ENCODE peak calls at places on chromosomes 12 and 14, in nine cellular contexts. E, N, D, R, L, T, X, F and Z are unnamed samples.

GRCh38 chr14:64845878-64846277 is 33.8 kb downstream of the SPTB start:
- DNase-seq in L (no peak), R (peak), D (no peak), N (no peak), F (no peak), T (peak), E (no peak), X (peak), Z (no peak)

GRCh38 chr14:65131176-65131765 is 29.0 kb upstream of the MAX start:
- DNase-seq in L (no peak), R (peak), D (no peak), T (peak), E (no peak), F (no peak), N (no peak), X (peak), Z (no peak)

GRCh38 chr14:89155491-89155890 is 261.5 kb downstream of the FOXN3 start:
- DNase-seq in N (no peak), R (no peak), L (no peak), F (no peak), T (no peak), D (no peak), E (no peak), X (no peak), Z (no peak)

GRCh38 chr14:58830121-58830520 is 192.4 kb downstream of the DACT1 start:
- DNase-seq in D (no peak), X (no peak), R (no peak), F (no peak), N (no peak), L (no peak), E (no peak), T (no peak), Z (no peak)

GRCh38 chr12:108333898-108334699 is 5.0 kb downstream of the CMKLR1 start:
- DNase-seq in X (peak), F (peak), L (no peak), T (peak), D (peak), R (peak), E (no peak), N (no peak), Z (no peak)

GRCh38 chr12:119036878-119037493 is 55.6 kb downstream of the SRRM4 start:
- DNase-seq in T (no peak), X (peak), L (no peak), D (peak), F (peak), E (no peak), R (peak), N (no peak), Z (peak)

GRCh38 chr12:63968685-63969084 is 124.2 kb downstream of the SRGAP1 start:
- DNase-seq in F (no peak), X (no peak), T (no peak), D (no peak), E (no peak), L (no peak), N (no peak), R (no peak), Z (no peak)

GRCh38 chr12:3295648-3296408 is 195.2 kb upstream of the PRMT8 start:
- DNase-seq in X (peak), L (no peak), E (no peak), F (peak), T (peak), D (no peak), R (peak), N (no peak), Z (no peak)

GRCh38 chr12:124010687-124011086 is 37.7 kb downstream of the ZNF664 start:
- DNase-seq in E (no peak), D (no peak), L (no peak), T (no peak), N (no peak), X (no peak), R (no peak), F (no peak), Z (no peak)

GRCh38 chr12:118055865-118056773 is 4.9 kb downstream of the WSB2 start:
- DNase-seq in T (peak), F (no peak), R (no peak), E (no peak), D (no peak), L (no peak), N (no peak), X (no peak), Z (no peak)

GRCh38 chr14:100649173-100649519 is 61.9 kb upstream of the BEGAIN start:
- DNase-seq in D (no peak), L (no peak), X (peak), E (no peak), T (peak), F (peak), R (peak), N (no peak), Z (no peak)

GRCh38 chr12:14366211-14366762 is 805 bp downstream of the ATF7IP start:
- DNase-seq in E (no peak), L (no peak), T (peak), X (peak), F (peak), D (peak), R (peak), N (no peak), Z (no peak)
- TF ChIP-seq CTCF in E (no peak), L (peak), T (peak), X (peak), F (peak), D (peak), R (no peak), N (no peak), Z (peak)

DNA sequence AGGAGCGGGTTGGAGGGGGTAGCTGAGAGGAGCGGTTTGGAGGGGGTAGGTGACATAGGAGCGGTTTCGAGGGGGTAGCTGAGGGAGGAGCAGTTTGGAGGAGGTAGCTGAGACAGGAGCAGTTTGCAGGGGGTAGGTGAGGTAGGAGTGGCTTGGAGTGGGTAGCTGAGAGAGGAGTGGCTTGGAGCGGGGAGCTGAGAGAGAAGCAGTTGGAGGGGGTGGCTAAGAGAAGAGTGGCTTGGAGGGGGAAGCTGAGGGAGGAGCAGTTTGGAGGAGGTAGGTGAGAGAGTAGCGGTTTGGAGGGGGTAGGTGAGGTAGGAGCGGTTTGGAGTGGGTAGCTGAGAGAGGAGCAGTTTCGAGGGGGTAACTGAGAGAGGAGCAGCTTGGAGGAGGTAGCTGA is 152.1 kb downstream of the GLT1D1 start:
- DNase-seq in E (no peak), R (no peak), D (no peak), N (no peak), T (no peak), F (no peak), X (no peak), L (no peak), Z (no peak)
- TF ChIP-seq CTCF in E (no peak), R (no peak), D (no peak), N (no peak), T (no peak), F (no peak), X (no peak), L (no peak), Z (no peak)

GRCh38 chr12:67070307-67070600 is 198.9 kb upstream of the CAND1 start:
- DNase-seq in T (no peak), R (no peak), X (no peak), D (no peak), F (no peak), L (no peak), E (no peak), N (no peak), Z (no peak)

GRCh38 chr12:67070604-67071003 is 198.6 kb upstream of the CAND1 start:
- DNase-seq in L (no peak), R (no peak), X (no peak), N (no peak), E (no peak), D (no peak), F (no peak), T (no peak), Z (no peak)

GRCh38 chr12:67068204-67068731 is 200.9 kb upstream of the CAND1 start:
- DNase-seq in E (no peak), T (no peak), X (no peak), L (no peak), D (no peak), N (no peak), R (no peak), F (no peak), Z (no peak)

GRCh38 chr12:67068773-67069450 is 200.2 kb upstream of the CAND1 start:
- DNase-seq in N (peak), E (peak), F (peak), D (peak), T (peak), R (peak), X (peak), L (peak), Z (no peak)

DNA sequence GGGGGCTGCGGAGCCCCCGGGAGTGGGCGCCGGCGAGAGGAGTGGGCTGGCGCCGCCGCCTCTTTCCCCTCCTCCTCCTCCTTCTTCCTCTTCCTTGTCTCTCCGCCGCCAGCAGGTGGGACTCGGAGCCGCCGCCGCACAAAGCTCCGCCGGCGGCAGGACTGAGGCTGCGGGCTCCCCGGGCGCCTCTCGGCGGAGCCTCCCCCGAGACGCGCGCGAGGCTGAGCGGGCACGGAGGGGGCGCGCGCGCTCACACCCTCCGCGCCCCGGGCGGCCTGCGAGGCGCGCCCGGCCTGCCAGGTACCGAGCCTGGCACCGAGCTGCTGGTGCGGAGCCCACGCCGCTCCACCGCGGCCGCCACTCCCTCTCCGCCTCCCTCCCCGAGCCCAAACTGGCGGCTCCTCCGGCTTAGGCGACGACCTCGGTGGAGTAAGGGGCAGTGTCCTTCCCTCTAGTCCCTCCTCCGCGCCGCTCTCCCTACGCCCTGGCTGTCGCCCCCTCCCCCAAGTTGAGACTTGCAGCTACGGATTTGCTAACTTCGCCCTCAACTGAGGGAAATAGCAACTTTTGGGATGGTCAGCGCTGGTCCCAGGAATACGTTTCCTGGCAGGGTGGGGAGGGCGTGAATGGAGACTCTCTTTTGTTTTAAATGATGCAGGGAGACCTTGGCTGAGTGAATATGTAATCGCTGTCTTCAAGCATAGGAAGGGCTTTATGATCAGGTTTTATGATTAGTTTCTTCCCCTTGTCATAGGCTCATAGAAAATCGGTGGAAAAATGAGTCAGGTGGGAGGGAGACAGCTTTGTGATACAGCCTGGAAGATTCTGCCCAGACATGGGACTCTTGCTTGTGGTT is 199.5 kb upstream of the CAND1 start:
- DNase-seq in R (no peak), E (peak), D (peak), F (peak), L (peak), T (no peak), X (no peak), N (peak), Z (no peak)
- TF ChIP-seq CTCF in R (no peak), E (no peak), D (peak), F (no peak), L (no peak), T (no peak), X (no peak), N (no peak), Z (peak)

DNA sequence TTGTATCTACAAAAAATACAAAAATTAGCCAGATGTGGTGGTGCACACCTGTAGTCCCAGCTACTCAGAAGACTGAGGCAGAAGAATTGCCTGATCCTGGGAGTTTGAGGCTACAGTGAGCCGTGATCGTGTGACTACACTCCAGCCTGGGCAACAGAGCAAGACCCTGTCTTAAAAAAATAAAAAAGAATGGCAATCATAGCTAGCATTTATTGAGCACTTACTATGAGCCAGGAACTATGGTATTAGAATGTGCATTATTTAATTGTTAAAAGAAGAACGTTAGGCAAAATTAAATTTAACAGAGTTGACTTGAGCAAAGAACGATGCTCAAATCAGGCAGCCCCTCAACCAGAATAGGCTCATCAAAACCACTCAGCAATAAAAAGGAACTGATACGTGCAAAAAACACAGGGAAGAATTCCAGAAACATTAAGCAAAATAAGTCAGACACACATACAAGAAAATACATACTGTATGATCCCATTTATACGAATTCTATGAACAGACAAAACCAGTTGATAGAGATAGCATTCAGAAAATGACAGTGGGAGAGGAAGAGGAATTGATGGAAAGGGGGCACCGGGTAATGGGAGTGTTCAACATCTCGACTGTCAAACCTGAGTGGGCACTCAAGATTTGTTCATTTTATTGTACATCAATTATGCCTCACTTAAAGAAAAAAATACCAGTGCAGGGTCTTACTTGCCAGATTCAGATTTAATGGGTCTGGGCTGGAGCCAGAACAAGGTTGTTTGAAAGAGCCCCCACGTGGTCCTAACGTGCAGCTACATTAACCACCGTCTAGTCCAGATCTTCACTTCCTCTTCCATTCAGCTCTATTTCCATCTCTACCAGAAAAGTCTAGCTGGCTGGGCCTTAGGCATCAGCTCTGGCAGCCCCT is 8.0 kb downstream of the SCNN1A start:
- DNase-seq in T (peak), X (peak), R (peak), F (peak), D (peak), L (no peak), N (no peak), E (peak), Z (no peak)
- TF ChIP-seq CTCF in T (peak), X (peak), R (peak), F (peak), D (peak), L (peak), N (no peak), E (peak), Z (peak)

GRCh38 chr14:23286020-23286903 is at the start of gene HOMEZ:
- DNase-seq in X (peak), D (peak), R (peak), L (peak), T (peak), F (peak), N (peak), E (peak), Z (peak)
- TF ChIP-seq CTCF in X (no peak), D (peak), R (no peak), L (peak), T (peak), F (peak), N (no peak), E (no peak), Z (no peak)

DNA sequence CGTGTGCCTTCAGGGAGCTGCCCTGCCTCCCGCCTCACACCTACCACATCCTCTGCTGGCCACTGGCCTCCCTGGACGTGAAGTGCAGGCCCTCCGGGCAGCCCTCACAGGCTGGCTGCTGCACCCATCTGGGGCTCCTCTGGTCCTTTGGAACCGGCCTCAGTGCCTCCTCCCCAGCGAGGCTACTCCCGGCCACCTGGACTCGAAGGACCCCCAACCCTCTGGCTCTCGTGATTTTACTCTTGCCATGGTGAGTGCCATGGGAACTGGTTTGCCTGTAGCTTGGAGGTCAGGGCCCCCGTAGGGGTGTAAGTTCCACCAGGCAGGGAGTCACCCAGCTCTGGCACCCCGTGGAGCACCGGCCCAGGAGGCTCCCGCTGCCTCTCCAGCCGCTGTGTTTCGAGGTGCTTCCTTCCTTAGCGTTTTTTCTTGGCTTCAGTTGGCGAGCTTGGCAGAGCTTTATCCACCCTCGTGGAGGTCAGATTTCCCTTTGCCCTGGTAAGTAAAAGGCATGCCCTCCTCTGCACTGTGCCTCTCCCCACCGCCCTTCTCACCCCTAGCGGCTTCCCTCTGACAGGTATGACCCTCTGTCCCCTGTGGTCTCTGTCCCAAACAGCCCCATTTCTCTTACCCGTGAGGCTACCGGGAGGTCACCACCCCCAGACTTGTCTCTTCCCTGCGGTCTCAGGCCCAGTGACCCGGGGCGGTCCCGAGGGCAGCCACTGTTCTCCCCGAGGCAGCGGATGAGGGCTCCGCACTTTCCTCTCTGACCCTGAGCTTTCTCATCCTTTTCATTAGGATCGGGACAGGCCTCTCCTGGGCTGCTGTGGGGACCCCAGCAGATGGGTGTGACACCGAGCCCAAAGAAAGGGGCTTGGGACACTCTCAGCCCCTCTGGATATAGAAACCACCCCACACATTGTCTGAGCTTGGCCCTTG is 203.1 kb upstream of the C14orf180 start:
- DNase-seq in X (no peak), T (no peak), D (no peak), R (no peak), N (peak), L (no peak), E (no peak), F (no peak), Z (no peak)
- TF ChIP-seq CTCF in X (no peak), T (no peak), D (no peak), R (no peak), N (no peak), L (no peak), E (no peak), F (no peak), Z (no peak)